ENCODE peak calls at places on chromosomes 11 and 22, in ten cellular contexts. S is A549; J is AG04450; B is AG10803; L is stimulated activated CD8-positive, alpha-beta memory T cell treated with anti-CD3 and anti-CD28 coated beads, Interleukin-4, amount 100 ng/mL, for 4 hours; M is GM03348; G is HEK293T; T is ELR; O is GM04504; C is GM20000. Q is an unnamed sample.

GRCh38 chr11:117000741-117001096 is 97.5 kb downstream of the SIK3 start:
- DNase-seq in S (no peak), J (no peak), B (no peak), L (no peak), M (no peak), G (no peak), T (no peak), O (no peak), C (no peak), Q (no peak)

GRCh38 chr22:27617214-27617881 is 184.2 kb downstream of the MN1 start:
- DNase-seq in S (peak), J (no peak), B (no peak), L (no peak), M (no peak), G (no peak), T (peak), O (no peak), C (no peak), Q (no peak)

GRCh38 chr11:1438261-1438966 is 48.2 kb downstream of the MOB2 start:
- DNase-seq in S (no peak), J (no peak), B (no peak), L (no peak), M (no peak), G (no peak), T (no peak), O (no peak), C (no peak), Q (no peak)

GRCh38 chr11:74507582-74507981 is 14.1 kb upstream of the LIPT2 start:
- DNase-seq in S (no peak), J (no peak), B (no peak), L (no peak), M (no peak), G (no peak), T (no peak), O (no peak), C (no peak), Q (no peak)

GRCh38 chr11:66317766-66318575 is 1.1 kb upstream of the CD248 start:
- DNase-seq in S (no peak), J (peak), B (peak), L (no peak), M (peak), G (no peak), T (peak), O (peak), C (no peak), Q (peak)

GRCh38 chr11:125223901-125224331 is 59.4 kb downstream of the PKNOX2 start:
- DNase-seq in S (no peak), J (no peak), B (no peak), L (no peak), M (no peak), G (no peak), T (no peak), O (no peak), C (no peak), Q (no peak)

GRCh38 chr22:27317156-27317555 is 484.4 kb downstream of the MN1 start:
- DNase-seq in S (peak), J (no peak), B (no peak), L (no peak), M (no peak), G (no peak), T (peak), O (no peak), C (no peak), Q (no peak)

GRCh38 chr11:64119748-64120147 is 46.2 kb downstream of the MACROD1 start:
- DNase-seq in S (no peak), J (no peak), B (no peak), L (no peak), M (no peak), G (no peak), T (no peak), O (no peak), C (no peak), Q (no peak)

GRCh38 chr22:31611065-31611760 is 50.8 kb downstream of the PISD start:
- DNase-seq in S (no peak), J (no peak), B (no peak), L (no peak), M (no peak), G (no peak), T (no peak), O (no peak), C (no peak), Q (no peak)

GRCh38 chr22:35797411-35797810 is 79.7 kb downstream of the APOL5 start:
- DNase-seq in S (no peak), J (no peak), B (no peak), L (no peak), M (no peak), G (no peak), T (no peak), O (no peak), C (no peak), Q (no peak)

GRCh38 chr11:14411818-14412217 is 52.8 kb upstream of the RRAS2 start:
- DNase-seq in S (no peak), J (peak), B (peak), L (no peak), M (peak), G (no peak), T (peak), O (peak), C (no peak), Q (no peak)

GRCh38 chr11:6400431-6401345 is 10.4 kb downstream of the SMPD1 start:
- DNase-seq in S (no peak), J (no peak), B (no peak), L (no peak), M (no peak), G (no peak), T (no peak), O (no peak), C (no peak), Q (no peak)

GRCh38 chr11:2328656-2329354 is 27.0 kb downstream of the TSPAN32 start:
- DNase-seq in S (no peak), J (no peak), B (no peak), L (no peak), M (no peak), G (no peak), T (no peak), O (no peak), C (no peak), Q (no peak)

GRCh38 chr11:35387341-35387982 is 31.9 kb downstream of the SLC1A2 start:
- DNase-seq in S (peak), J (no peak), B (no peak), L (no peak), M (no peak), G (no peak), T (no peak), O (no peak), C (no peak), Q (no peak)

GRCh38 chr22:38755155-38755910 is 465 bp downstream of the SUN2 start:
- DNase-seq in S (peak), J (no peak), B (peak), L (no peak), M (peak), G (peak), T (peak), O (peak), C (peak), Q (peak)

GRCh38 chr11:61054927-61055562 is 47.2 kb upstream of the CD5 start:
- DNase-seq in S (no peak), J (no peak), B (no peak), L (no peak), M (no peak), G (no peak), T (no peak), O (no peak), C (no peak), Q (peak)

GRCh38 chr11:35649984-35650383 is 12.6 kb upstream of the TRIM44 start:
- DNase-seq in S (no peak), J (no peak), B (peak), L (no peak), M (no peak), G (no peak), T (peak), O (no peak), C (no peak), Q (no peak)

Q was measured in GM12865.